ENCODE peak calls at places on chromosomes 5 and 9, in five cellular contexts. A, C, Q, R and N are unnamed samples.

GRCh38 chr9:136762915-136763648 is 1.2 kb downstream of the LCN15 start:
- DNase-seq in C (peak; percentile 60), R (peak; percentile 96), A (peak; percentile 69), Q (no peak), N (no peak)

GRCh38 chr9:82621446-82621845 is 441.5 kb downstream of the RASEF start:
- DNase-seq in C (no peak), Q (no peak), A (no peak), R (no peak), N (no peak)

GRCh38 chr9:5578018-5578697 is 50.7 kb upstream of the RIC1 start:
- DNase-seq in R (no peak), Q (no peak), C (no peak), A (no peak), N (no peak)

GRCh38 chr9:123191260-123191659 is 77.1 kb downstream of the STRBP start:
- DNase-seq in A (no peak), R (no peak), Q (no peak), C (no peak), N (no peak)

GRCh38 chr9:93257808-93258331 is 73.9 kb downstream of the WNK2 start:
- DNase-seq in A (no peak), R (peak; percentile 20), C (peak; percentile 47), Q (no peak), N (no peak)

GRCh38 chr5:123303802-123304201 is 119.4 kb downstream of the CEP120 start:
- DNase-seq in Q (no peak), A (no peak), R (no peak), C (no peak), N (no peak)

GRCh38 chr9:94950733-94951590 is 224.5 kb downstream of the AOPEP start:
- DNase-seq in R (no peak), Q (no peak), C (no peak), A (no peak), N (no peak)

GRCh38 chr5:89972901-89973300 is 436.7 kb downstream of the CETN3 start:
- DNase-seq in A (no peak), Q (no peak), R (no peak), C (no peak), N (no peak)

GRCh38 chr5:5532306-5533076 is 110.0 kb downstream of the ICE1 start:
- DNase-seq in R (no peak), Q (no peak), C (no peak), A (no peak), N (no peak)

GRCh38 chr5:31465282-31465681 is 66.6 kb downstream of the DROSHA start:
- DNase-seq in Q (no peak), C (no peak), R (no peak), A (no peak), N (no peak)

GRCh38 chr5:58582411-58583393 is at the start of gene RAB3C:
- DNase-seq in A (peak; percentile 96), C (peak; percentile 77), Q (peak; percentile 86), R (peak; percentile 97), N (no peak)
- TF ChIP-seq CTCF in A (no peak), C (no peak), Q (peak; percentile 6), R (no peak), N (no peak)

GRCh38 chr5:34712565-34712964 is 56.4 kb downstream of the RAI14 start:
- DNase-seq in A (no peak), Q (no peak), R (no peak), C (no peak), N (no peak)

GRCh38 chr5:34709861-34710673 is 53.9 kb downstream of the RAI14 start:
- DNase-seq in C (no peak), A (no peak), Q (no peak), R (no peak), N (no peak)

GRCh38 chr5:34706084-34706483 is 50.0 kb downstream of the RAI14 start:
- DNase-seq in C (no peak), R (no peak), A (no peak), Q (no peak), N (no peak)

GRCh38 chr5:34707451-34708107 is 51.5 kb downstream of the RAI14 start:
- DNase-seq in C (no peak), Q (no peak), R (no peak), A (peak; percentile 36), N (no peak)

GRCh38 chr5:34708777-34709176 is 52.6 kb downstream of the RAI14 start:
- DNase-seq in A (no peak), R (no peak), Q (no peak), C (no peak), N (no peak)
- H3K27ac ChIP-seq in A (no peak overlapping the region), R (no peak overlapping the region), Q (no peak overlapping the region), C (peak overlapping the region; percentile 70), N (no peak overlapping the region)

GRCh38 chr9:129720865-129721545 is 31.8 kb downstream of the PTGES start:
- DNase-seq in Q (no peak), R (peak; percentile 36), C (no peak), A (no peak), N (no peak)
- TF ChIP-seq CTCF in Q (no peak), R (peak; percentile 1), C (no peak), A (no peak), N (no peak)

GRCh38 chr9:35520404-35520790 is 30.5 kb downstream of the RUSC2 start:
- DNase-seq in A (no peak), Q (no peak), R (no peak), C (no peak), N (no peak)

GRCh38 chr9:35519697-35520403 is 29.9 kb downstream of the RUSC2 start:
- DNase-seq in R (no peak), Q (no peak), A (no peak), C (no peak), N (no peak)

GRCh38 chr9:35521708-35522107 is 31.8 kb downstream of the RUSC2 start:
- DNase-seq in A (no peak), Q (peak; percentile 40), C (peak; percentile 87), R (no peak), N (no peak)

GRCh38 chr9:35522725-35523124 is 32.8 kb downstream of the RUSC2 start:
- DNase-seq in A (no peak), Q (no peak), C (no peak), R (no peak), N (no peak)

GRCh38 chr9:35522189-35522588 is 32.3 kb downstream of the RUSC2 start:
- DNase-seq in Q (no peak), A (no peak), C (no peak), R (no peak), N (no peak)
- H3K27ac ChIP-seq in Q (peak overlapping the region; percentile 92), A (no peak overlapping the region), C (peak overlapping the region; percentile 87), R (no peak overlapping the region), N (no peak overlapping the region)

DNA sequence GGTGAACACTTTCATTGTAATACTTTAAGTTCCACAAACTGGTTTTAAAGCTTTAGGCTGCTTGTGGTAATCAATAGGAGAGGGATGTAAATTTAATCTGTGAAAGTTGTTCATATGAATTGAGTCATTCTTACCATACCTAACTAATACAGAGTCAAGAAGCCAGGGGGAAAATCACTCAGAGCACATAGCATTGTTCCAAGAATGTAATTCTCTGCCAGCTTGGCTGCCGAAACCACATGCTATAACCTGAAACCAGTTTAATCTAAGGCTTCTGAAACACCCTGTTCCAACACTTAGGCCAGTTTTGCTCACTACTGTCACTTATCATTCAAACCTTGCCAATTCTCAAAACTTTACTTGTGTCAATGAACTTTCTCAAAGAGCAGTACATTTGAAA is 528.8 kb upstream of the GRAMD2B start:
- DNase-seq in R (no peak), C (no peak), Q (no peak), A (no peak), N (no peak)
- TF ChIP-seq CTCF in R (no peak), C (no peak), Q (no peak), A (no peak), N (no peak)